ENCODE peak calls at places on chromosomes 11 and 22, in five cellular contexts. One of them, this sample, is unnamed.

GRCh38 chr22:49234459-49234858 is 593.2 kb downstream of the BRD1 start:
- DNase-seq in ELF-1: no peak
- DNase-seq in naive thymus-derived CD8-positive, alpha-beta T cell: no peak
- DNase-seq in HCT116: no peak
- DNase-seq in activated CD8-positive, alpha-beta memory T cell treated with anti-CD3 and anti-CD28 coated beads for 1 hour: no peak
- DNase-seq in this sample: no peak

GRCh38 chr11:46916669-46917108 is 1.7 kb downstream of the LRP4 start:
- DNase-seq in activated CD8-positive, alpha-beta memory T cell treated with anti-CD3 and anti-CD28 coated beads for 1 hour: no peak
- DNase-seq in naive thymus-derived CD8-positive, alpha-beta T cell: no peak
- DNase-seq in ELF-1: peak; percentile 75
- DNase-seq in HCT116: no peak
- DNase-seq in this sample: no peak

GRCh38 chr11:36056160-36056751 is 112.4 kb downstream of the LDLRAD3 start:
- DNase-seq in HCT116: no peak
- DNase-seq in ELF-1: peak; percentile 52
- DNase-seq in activated CD8-positive, alpha-beta memory T cell treated with anti-CD3 and anti-CD28 coated beads for 1 hour: no peak
- DNase-seq in naive thymus-derived CD8-positive, alpha-beta T cell: no peak
- DNase-seq in this sample: no peak

GRCh38 chr11:129280027-129280811 is 88.1 kb upstream of the ARHGAP32 start:
- DNase-seq in naive thymus-derived CD8-positive, alpha-beta T cell: peak; percentile 37
- DNase-seq in ELF-1: no peak
- DNase-seq in activated CD8-positive, alpha-beta memory T cell treated with anti-CD3 and anti-CD28 coated beads for 1 hour: no peak
- DNase-seq in HCT116: no peak
- DNase-seq in this sample: peak; percentile 9

GRCh38 chr22:32066820-32067219 is 23.8 kb downstream of the SLC5A1 start:
- DNase-seq in ELF-1: peak; percentile 7
- DNase-seq in naive thymus-derived CD8-positive, alpha-beta T cell: no peak
- DNase-seq in activated CD8-positive, alpha-beta memory T cell treated with anti-CD3 and anti-CD28 coated beads for 1 hour: no peak
- DNase-seq in HCT116: no peak
- DNase-seq in this sample: no peak

GRCh38 chr11:127193916-127194315 is 193.3 kb upstream of the KIRREL3 start:
- DNase-seq in naive thymus-derived CD8-positive, alpha-beta T cell: no peak
- DNase-seq in activated CD8-positive, alpha-beta memory T cell treated with anti-CD3 and anti-CD28 coated beads for 1 hour: no peak
- DNase-seq in HCT116: no peak
- DNase-seq in ELF-1: no peak
- DNase-seq in this sample: no peak

GRCh38 chr22:23522642-23523251 is 57.3 kb downstream of the IGLL1 start:
- DNase-seq in ELF-1: no peak
- DNase-seq in HCT116: no peak
- DNase-seq in naive thymus-derived CD8-positive, alpha-beta T cell: no peak
- DNase-seq in activated CD8-positive, alpha-beta memory T cell treated with anti-CD3 and anti-CD28 coated beads for 1 hour: no peak
- DNase-seq in this sample: no peak

GRCh38 chr11:65338680-65339079 is 5.0 kb downstream of the DPF2 start:
- DNase-seq in activated CD8-positive, alpha-beta memory T cell treated with anti-CD3 and anti-CD28 coated beads for 1 hour: no peak
- DNase-seq in ELF-1: no peak
- DNase-seq in naive thymus-derived CD8-positive, alpha-beta T cell: no peak
- DNase-seq in HCT116: no peak
- DNase-seq in this sample: no peak

GRCh38 chr11:102590646-102591045 is 34.5 kb downstream of the MMP20 start:
- DNase-seq in ELF-1: no peak
- DNase-seq in naive thymus-derived CD8-positive, alpha-beta T cell: no peak
- DNase-seq in activated CD8-positive, alpha-beta memory T cell treated with anti-CD3 and anti-CD28 coated beads for 1 hour: no peak
- DNase-seq in HCT116: no peak
- DNase-seq in this sample: no peak

GRCh38 chr11:70661763-70662501 is 263.6 kb downstream of the CTTN start:
- DNase-seq in ELF-1: peak; percentile 63
- DNase-seq in activated CD8-positive, alpha-beta memory T cell treated with anti-CD3 and anti-CD28 coated beads for 1 hour: no peak
- DNase-seq in naive thymus-derived CD8-positive, alpha-beta T cell: no peak
- DNase-seq in HCT116: no peak
- DNase-seq in this sample: no peak

This sample was measured in naive thymus-derived CD4-positive, alpha-beta T cell.